ENCODE peak calls at places on chromosome 1, in four cellular contexts. G is aorta, J is stomach, U is ovary. M is an unnamed sample.
A peak's percentile ranks its signal among the peaks of the same experiment; 100 is the strongest.

GRCh38 chr1:53560572-53561487 is 101.6 kb downstream of the DMRTB1 start:
- DNase-seq in G (peak; percentile 58), J (no peak), U (no peak), M (no peak)

GRCh38 chr1:44785027-44785376 is 3.0 kb downstream of the BEST4 start:
- DNase-seq in U (no peak), J (no peak), G (peak; percentile 73), M (no peak)

GRCh38 chr1:17653728-17654351 is 101.3 kb upstream of the ACTL8 start:
- DNase-seq in G (peak; percentile 83), U (peak; percentile 31), J (no peak), M (no peak)

GRCh38 chr1:246427611-246428010 is 79.5 kb downstream of the SMYD3 start:
- DNase-seq in J (no peak), G (no peak), U (no peak), M (no peak)

GRCh38 chr1:112706505-112707216 is at the start of gene RHOC:
- DNase-seq in J (peak; percentile 75), G (peak; percentile 91), U (peak; percentile 74), M (no peak)

GRCh38 chr1:244350027-244350426 is 101.7 kb downstream of the ADSS2 start:
- DNase-seq in G (no peak), J (no peak), U (no peak), M (no peak)

GRCh38 chr1:33365560-33365997 is 44.7 kb upstream of the A3GALT2 start:
- DNase-seq in G (no peak), U (peak; percentile 64), J (no peak), M (no peak)

GRCh38 chr1:179061360-179062282 is 20.2 kb upstream of the TOR3A start:
- DNase-seq in U (no peak), G (no peak), J (no peak), M (no peak)

GRCh38 chr1:178060789-178061556 is 32.9 kb upstream of the RASAL2 start:
- DNase-seq in U (no peak), J (no peak), G (no peak), M (no peak)

GRCh38 chr1:192252776-192253175 is 64.0 kb upstream of the RGS21 start:
- DNase-seq in J (no peak), U (no peak), G (no peak), M (no peak)

GRCh38 chr1:43274125-43274803 is 4.5 kb downstream of the TMEM125 start:
- DNase-seq in G (peak; percentile 61), U (no peak), J (no peak), M (peak; percentile 22)

GRCh38 chr1:110007458-110007857 is 22.9 kb downstream of the AHCYL1 start:
- DNase-seq in J (no peak), G (no peak), U (no peak), M (no peak)

GRCh38 chr1:51973587-51974474 is 16.7 kb downstream of the RAB3B start:
- DNase-seq in J (no peak), G (no peak), U (no peak), M (no peak)

GRCh38 chr1:53552981-53553733 is 94.0 kb downstream of the DMRTB1 start:
- DNase-seq in U (no peak), J (no peak), G (peak; percentile 53), M (no peak)

GRCh38 chr1:33342041-33342723 is 21.3 kb upstream of the A3GALT2 start:
- DNase-seq in U (peak; percentile 41), J (peak; percentile 87), G (peak; percentile 83), M (no peak)

GRCh38 chr1:230566481-230566880 is 75.8 kb upstream of the COG2 start:
- DNase-seq in G (no peak), J (no peak), U (no peak), M (no peak)

GRCh38 chr1:3530931-3531818 is 76.7 kb downstream of the ARHGEF16 start:
- DNase-seq in G (peak; percentile 92), J (peak; percentile 85), U (peak; percentile 68), M (peak; percentile 81)

GRCh38 chr1:11764519-11764918 is 2.5 kb downstream of the C1orf167 start:
- DNase-seq in G (peak; percentile 55), J (no peak), U (no peak), M (no peak)

GRCh38 chr1:227921461-227922185 is 26.1 kb downstream of the WNT9A start:
- DNase-seq in G (no peak), J (no peak), U (no peak), M (no peak)

GRCh38 chr1:170498896-170499295 is 33.1 kb upstream of the GORAB start:
- DNase-seq in U (no peak), G (no peak), J (no peak), M (no peak)

GRCh38 chr1:162954824-162955223 is 93.8 kb upstream of the CCDC190 start:
- DNase-seq in G (no peak), J (no peak), U (no peak), M (no peak)

GRCh38 chr1:24385160-24385939 is 28.2 kb downstream of the STPG1 start:
- DNase-seq in G (no peak), U (no peak), J (no peak), M (peak; percentile 19)

GRCh38 chr1:66599346-66599745 is 65.4 kb downstream of the SGIP1 start:
- DNase-seq in U (no peak), J (no peak), G (no peak), M (no peak)

GRCh38 chr1:202966006-202966904 is 802 bp downstream of the CYB5R1 start:
- DNase-seq in G (peak; percentile 73), U (no peak), J (peak; percentile 40), M (no peak)

GRCh38 chr1:15843826-15844572 is 3.5 kb upstream of the SPEN start:
- DNase-seq in U (no peak), J (no peak), G (no peak), M (no peak)

GRCh38 chr1:59506952-59507351 is 210.1 kb downstream of the FGGY start:
- DNase-seq in J (no peak), G (no peak), U (no peak), M (no peak)

GRCh38 chr1:221069178-221069903 is 190.1 kb downstream of the HLX start:
- DNase-seq in U (no peak), J (no peak), G (no peak), M (no peak)

GRCh38 chr1:206685256-206685748 is 597 bp downstream of the MAPKAPK2 start:
- DNase-seq in U (peak; percentile 36), J (no peak), G (peak; percentile 83), M (peak; percentile 28)

GRCh38 chr1:87632232-87632631 is 303.6 kb downstream of the LMO4 start:
- DNase-seq in G (no peak), J (no peak), U (no peak), M (no peak)

GRCh38 chr1:87641996-87642395 is 313.3 kb downstream of the LMO4 start:
- DNase-seq in G (no peak), U (no peak), J (no peak), M (no peak)

GRCh38 chr1:87636198-87636892 is 307.7 kb downstream of the LMO4 start:
- DNase-seq in J (no peak), U (no peak), G (no peak), M (no peak)
- H3K4me1 ChIP-seq in J (no peaks in the 10 kb centered on the region), U (no peaks in the 10 kb centered on the region), G (no peaks in the 10 kb centered on the region), M (no peaks in the 10 kb centered on the region)

GRCh38 chr1:19488136-19488535 is 2.8 kb upstream of the CAPZB start:
- DNase-seq in G (no peak), U (peak; percentile 61), J (no peak), M (no peak)
- H3K4me3 ChIP-seq in G (no peak overlapping the region), U (no peak overlapping the region), J (no peak overlapping the region), M (no peak overlapping the region)

GRCh38 chr1:46804027-46804889 is 5.4 kb downstream of the CYP4B1 start:
- DNase-seq in G (no peak), U (no peak), J (no peak), M (no peak)
- H3K4me1 ChIP-seq in G (no peaks in the 10 kb centered on the region), U (no peaks in the 10 kb centered on the region), J (peaks cover 8% of the 10 kb centered on the region), M (no peaks in the 10 kb centered on the region)

DNA sequence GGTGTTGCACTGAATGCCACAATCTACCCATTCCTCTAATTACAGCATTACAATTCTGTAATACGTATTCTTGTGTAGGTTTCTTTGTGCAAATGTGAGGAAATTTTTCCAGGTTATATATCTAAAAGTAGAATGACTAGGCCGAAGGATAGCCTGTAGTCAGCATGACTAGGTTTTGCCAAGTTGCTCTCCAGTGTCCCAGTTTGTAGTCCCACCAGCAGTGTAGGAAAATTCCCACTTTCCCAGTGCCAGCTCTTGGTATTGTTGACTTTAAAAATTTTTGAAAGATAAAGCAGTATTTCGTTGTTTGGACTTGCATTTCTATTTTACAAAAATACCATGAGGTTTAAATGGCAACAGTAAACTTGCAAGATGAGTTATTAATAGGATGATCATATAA is 3.0 kb downstream of the PARK7 start:
- DNase-seq in J (no peak), U (no peak), G (no peak), M (no peak)
- H3K4me3 ChIP-seq in J (no peak overlapping the region), U (no peak overlapping the region), G (no peak overlapping the region), M (no peak overlapping the region)

GRCh38 chr1:19430121-19431068 is 54.9 kb downstream of the CAPZB start:
- DNase-seq in U (no peak), J (peak; percentile 64), G (peak; percentile 62), M (no peak)

GRCh38 chr1:19426294-19427086 is 58.8 kb downstream of the CAPZB start:
- DNase-seq in G (peak; percentile 13), U (peak; percentile 45), J (no peak), M (no peak)

GRCh38 chr1:19427087-19427781 is 58.1 kb downstream of the CAPZB start:
- DNase-seq in G (peak; percentile 68), J (no peak), U (peak; percentile 55), M (no peak)

GRCh38 chr1:19432943-19433609 is 52.3 kb downstream of the CAPZB start:
- DNase-seq in U (no peak), G (peak; percentile 13), J (no peak), M (no peak)

DNA sequence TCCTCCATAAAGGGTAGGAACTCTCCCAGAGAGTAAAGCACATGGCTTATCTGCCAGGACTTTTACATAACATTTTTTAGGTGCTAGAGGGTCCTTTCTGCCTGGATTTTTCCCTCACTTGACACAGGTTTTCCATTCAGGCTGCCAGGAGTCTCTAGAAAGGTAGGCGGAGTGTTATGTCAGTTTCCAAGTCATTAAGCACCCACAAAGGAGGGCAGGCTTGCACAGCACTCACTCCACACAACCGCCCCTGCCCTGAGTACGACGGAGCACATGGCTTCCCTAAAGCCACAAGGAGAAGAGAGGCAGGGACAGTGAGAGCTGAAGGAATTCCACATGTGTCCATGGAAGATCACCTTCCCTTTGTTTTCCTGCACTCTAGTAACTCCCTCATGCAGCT is 55.7 kb downstream of the CAPZB start:
- DNase-seq in G (peak; percentile 73), U (no peak), J (no peak), M (no peak)
- H3K4me1 ChIP-seq in G (peaks cover 29% of the 10 kb centered on the region), U (peaks cover 55% of the 10 kb centered on the region), J (peaks cover 98% of the 10 kb centered on the region), M (peaks cover 90% of the 10 kb centered on the region)

DNA sequence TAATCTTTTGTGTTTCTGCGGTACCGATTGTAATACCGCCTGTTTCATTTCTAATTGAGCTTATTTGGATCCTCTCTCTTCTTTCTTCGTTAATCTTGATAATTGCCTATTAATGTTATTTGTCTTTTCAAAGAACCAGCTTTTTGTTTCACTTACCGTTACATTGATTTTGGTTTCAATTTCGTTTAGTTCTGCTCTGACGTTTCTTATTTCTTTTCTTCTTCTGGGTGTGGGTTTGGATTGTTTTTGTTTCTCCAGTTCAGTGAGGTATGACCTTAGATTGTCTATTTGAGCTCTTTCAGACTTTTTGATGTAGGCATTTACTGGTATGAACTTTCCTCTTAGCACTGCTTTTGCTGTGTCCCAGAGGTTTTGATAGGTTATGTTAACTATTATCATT is 9.4 kb downstream of the OR2M2 start:
- DNase-seq in G (no peak), U (no peak), J (no peak), M (no peak)
- H3K4me3 ChIP-seq in G (no peak overlapping the region), U (no peak overlapping the region), J (no peak overlapping the region), M (no peak overlapping the region)

M was measured in CD4-positive, alpha-beta memory T cell.